ENCODE peak calls at places on chromosome 9, in six cellular contexts. J is K562, B is A549, N is upper lobe of left lung, R is HepG2, L is GM12878. X is an unnamed sample.

GRCh38 chr9:109098960-109099308 is 20.8 kb downstream of the TMEM245 start:
- ATAC-seq in L (no peak), B (peak; percentile 23), N (no peak), J (peak; percentile 15), R (peak; percentile 61), X (peak; percentile 33)

GRCh38 chr9:101691657-101692056 is 46.8 kb downstream of the GRIN3A start:
- ATAC-seq in N (no peak), L (no peak), J (no peak), B (no peak), R (no peak), X (no peak)

GRCh38 chr9:35726876-35727438 is 5.0 kb downstream of the TLN1 start:
- ATAC-seq in L (peak; percentile 80), B (no peak), J (no peak), R (peak; percentile 5), N (no peak), X (peak; percentile 60)

GRCh38 chr9:36632892-36633291 is 60.2 kb downstream of the MELK start:
- ATAC-seq in J (no peak), N (no peak), B (no peak), L (peak; percentile 63), R (no peak), X (no peak)

GRCh38 chr9:82127993-82128710 is 139.6 kb downstream of the SPATA31D1 start:
- ATAC-seq in J (no peak), N (no peak), B (no peak), L (peak; percentile 85), R (no peak), X (no peak)

GRCh38 chr9:36401179-36401740 is 1.2 kb upstream of the RNF38 start:
- ATAC-seq in L (peak; percentile 86), J (peak; percentile 83), B (peak; percentile 76), R (peak; percentile 78), N (peak; percentile 94), X (peak; percentile 91)

GRCh38 chr9:98146101-98146991 is 27.3 kb upstream of the TRIM14 start:
- ATAC-seq in J (peak; percentile 33), B (peak; percentile 65), R (peak; percentile 96), N (peak; percentile 90), L (peak; percentile 77), X (no peak)

GRCh38 chr9:72322678-72323077 is 42.3 kb downstream of the ZFAND5 start:
- ATAC-seq in L (no peak), N (peak; percentile 42), B (no peak), R (no peak), J (no peak), X (no peak)

GRCh38 chr9:130451509-130452388 is 7.0 kb downstream of the ASS1 start:
- ATAC-seq in L (peak; percentile 52), R (peak; percentile 49), B (peak; percentile 66), J (peak; percentile 67), N (peak; percentile 73), X (peak; percentile 88)

GRCh38 chr9:115964710-115965347 is 188.8 kb upstream of the PAPPA start:
- ATAC-seq in L (no peak), J (no peak), B (no peak), R (no peak), N (no peak), X (no peak)
- TF ChIP-seq EP300 in L (no peak), J (no peak), B (no peak), R (no peak), N (no peak), X (no peak)

DNA sequence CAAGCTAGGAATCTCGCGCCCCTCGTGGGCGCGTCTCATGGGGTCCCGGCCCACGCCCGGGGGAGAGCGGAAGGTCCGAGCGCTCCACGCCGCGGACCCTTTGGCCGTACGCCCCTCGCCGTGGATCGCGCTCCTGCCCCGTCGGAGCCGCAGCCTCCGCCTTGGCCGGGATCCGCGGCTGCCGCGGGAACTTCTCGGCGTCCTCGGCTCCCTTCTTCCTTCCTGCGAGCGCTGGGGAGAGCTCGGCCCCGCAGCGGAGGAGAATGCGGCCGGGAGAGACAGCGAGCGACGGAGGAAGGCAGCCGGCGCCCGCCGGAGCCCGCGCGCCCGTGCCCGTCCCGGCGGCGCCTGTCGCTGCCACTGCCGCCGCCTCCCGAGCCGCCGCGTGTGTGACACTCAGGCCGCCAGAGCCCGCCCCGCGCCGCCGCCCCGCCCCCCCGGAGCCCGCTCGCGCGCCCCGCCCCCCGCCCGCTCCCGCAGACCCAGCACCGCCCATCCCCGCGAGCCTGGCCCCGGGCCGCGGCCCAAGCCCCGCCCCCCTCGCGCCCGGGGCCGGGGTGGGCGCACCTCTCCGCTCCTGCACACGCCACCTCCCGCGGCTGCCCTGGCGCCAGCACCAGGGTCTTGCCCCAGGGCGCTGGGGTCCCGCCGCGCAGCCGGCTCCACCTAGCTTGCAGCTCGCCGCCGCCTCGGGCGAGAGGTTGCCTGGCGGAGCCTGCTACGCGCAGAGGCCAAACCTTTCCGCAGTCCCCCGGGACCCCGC is at the start of gene SHB:
- ATAC-seq in R (peak; percentile 71), L (peak; percentile 67), J (peak; percentile 77), N (peak; percentile 71), B (peak; percentile 64), X (peak; percentile 79)
- TF ChIP-seq POLR2A in R (no peak), L (peak; percentile 80), J (peak; percentile 62), N (peak; percentile 92), B (peak; percentile 87), X (peak; percentile 87)

GRCh38 chr9:107750741-107751521 is 261.4 kb upstream of the KLF4 start:
- ATAC-seq in B (peak; percentile 79), N (peak; percentile 61), J (no peak), L (peak; percentile 7), R (no peak), X (peak; percentile 91)
- TF ChIP-seq EP300 in B (peak; percentile 82), N (peak; percentile 15), J (no peak), L (no peak), R (no peak), X (no peak)

GRCh38 chr9:133147412-133148271 is 16.1 kb downstream of the GBGT1 start:
- ATAC-seq in N (peak; percentile 79), R (peak; percentile 29), J (peak; percentile 38), L (peak; percentile 35), B (peak; percentile 21), X (no peak)

GRCh38 chr9:133146746-133147411 is 16.8 kb downstream of the GBGT1 start:
- ATAC-seq in R (no peak), N (no peak), J (no peak), B (no peak), L (no peak), X (no peak)

GRCh38 chr9:133149130-133150015 is 14.3 kb downstream of the GBGT1 start:
- ATAC-seq in N (peak; percentile 86), J (peak; percentile 86), R (peak; percentile 61), L (peak; percentile 85), B (peak; percentile 71), X (peak; percentile 89)

GRCh38 chr9:133151041-133151440 is 12.7 kb downstream of the GBGT1 start:
- ATAC-seq in R (no peak), N (no peak), L (no peak), B (no peak), J (no peak), X (no peak)

DNA sequence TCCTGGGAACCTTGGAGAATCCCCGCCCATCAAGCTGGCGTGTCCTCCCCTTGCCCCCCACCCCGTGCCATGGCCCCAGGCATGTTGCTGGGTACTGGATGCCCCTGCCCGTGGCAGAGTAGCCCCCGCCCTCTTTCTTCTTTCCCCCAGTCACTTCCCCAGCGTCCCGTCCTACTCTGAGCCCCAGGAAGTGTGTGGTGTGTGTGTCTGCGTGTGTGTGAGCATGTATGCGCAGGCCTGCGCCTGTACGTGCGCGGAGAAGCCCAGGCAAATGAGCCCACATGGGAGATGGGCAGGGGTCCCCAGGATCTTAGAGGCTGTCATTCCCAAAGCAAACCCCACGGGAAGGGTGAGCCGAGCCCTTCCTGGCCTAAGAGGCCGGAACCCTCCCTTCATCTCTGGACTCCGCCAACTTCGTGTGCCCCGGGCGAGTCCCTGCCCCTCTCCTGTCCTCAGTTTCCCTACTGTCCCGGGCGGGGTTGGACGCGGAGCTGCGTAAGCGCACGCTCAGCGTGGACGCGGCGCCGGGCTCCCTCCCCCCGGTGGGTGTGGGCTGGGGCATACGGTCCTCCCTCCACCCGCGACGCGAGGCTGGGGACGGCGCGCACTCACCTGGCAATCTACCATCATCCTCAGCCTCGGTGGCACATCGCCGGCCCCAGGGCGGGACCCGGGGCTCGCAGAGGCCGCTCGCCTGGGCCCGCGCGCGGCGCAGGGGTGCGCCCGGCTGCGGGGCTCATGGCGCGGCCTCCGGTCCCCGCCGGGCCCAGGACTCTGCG is 15.2 kb downstream of the GBGT1 start:
- ATAC-seq in J (peak; percentile 10), B (peak; percentile 1), N (peak; percentile 25), L (peak; percentile 32), R (peak; percentile 5), X (peak; percentile 33)
- TF ChIP-seq POLR2A in J (peak; percentile 44), B (no peak), N (peak; percentile 19), L (no peak), R (no peak), X (no peak)

DNA sequence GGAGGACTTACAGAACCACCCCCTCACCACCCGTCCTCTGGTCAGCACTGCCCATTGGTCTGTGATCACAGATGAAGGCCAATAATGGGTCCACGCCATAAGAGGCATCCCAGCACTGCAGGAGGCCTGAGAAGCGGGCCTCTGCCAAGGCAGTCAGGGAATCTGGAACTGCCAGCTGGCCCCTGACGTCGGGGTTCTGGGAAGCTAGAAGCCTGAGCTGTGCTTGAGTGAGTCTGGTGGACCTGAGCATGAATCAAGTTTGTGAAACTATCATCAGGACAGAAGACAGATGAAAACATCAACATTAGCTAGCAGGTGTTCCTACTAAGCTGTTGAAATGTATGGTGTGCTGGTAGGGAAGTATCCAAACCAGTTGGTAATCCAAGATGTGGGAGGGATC is 7.8 kb downstream of the ANGPTL2 start:
- ATAC-seq in B (no peak), J (no peak), L (no peak), R (no peak), N (no peak), X (no peak)
- TF ChIP-seq EP300 in B (no peak), J (no peak), L (no peak), R (no peak), N (no peak), X (no peak)

GRCh38 chr9:75085640-75086039 is 2.3 kb downstream of the NMRK1 start:
- ATAC-seq in N (no peak), J (no peak), B (no peak), R (no peak), L (no peak), X (no peak)

GRCh38 chr9:75088646-75089368 is 493 bp downstream of the OSTF1 start:
- ATAC-seq in L (peak; percentile 58), N (peak; percentile 48), R (peak; percentile 20), J (peak; percentile 53), B (peak; percentile 57), X (peak; percentile 11)

GRCh38 chr9:75086443-75087278 is 1.3 kb downstream of the NMRK1 start:
- ATAC-seq in R (no peak), L (no peak), B (no peak), J (no peak), N (no peak), X (no peak)

GRCh38 chr9:75087824-75088645 is at the start of the genes NMRK1 and OSTF1:
- ATAC-seq in B (peak; percentile 93), R (peak; percentile 86), L (peak; percentile 89), J (peak; percentile 93), N (peak; percentile 98), X (peak; percentile 98)

DNA sequence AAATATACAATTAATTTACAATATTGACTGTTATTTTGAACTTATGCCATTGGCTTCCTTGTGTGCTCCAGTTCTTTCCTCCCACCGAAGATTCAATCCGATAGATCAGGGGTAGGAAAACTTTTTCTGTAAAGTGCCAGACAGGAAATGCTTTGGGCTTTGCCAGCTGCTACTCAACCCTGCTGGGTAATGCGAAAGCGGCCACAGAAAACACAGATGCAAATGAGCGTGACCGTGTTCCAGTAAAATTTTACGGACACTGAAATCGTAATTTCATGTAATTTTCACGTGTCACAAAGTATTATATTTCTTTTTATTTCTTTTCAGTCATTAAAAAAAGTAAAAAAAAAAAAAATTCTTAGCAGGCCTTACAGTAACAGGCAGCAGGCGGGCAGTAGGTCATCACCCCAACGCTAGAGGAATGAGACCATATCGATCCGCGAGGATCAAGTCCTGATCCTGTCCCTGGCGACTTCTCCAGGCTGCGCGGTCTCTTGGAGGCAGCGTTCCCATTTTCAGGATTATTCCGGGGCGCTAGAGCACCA is 604 bp downstream of the NMRK1 start:
- ATAC-seq in R (peak; percentile 55), B (no peak), N (no peak), L (peak; percentile 47), J (no peak), X (no peak)
- TF ChIP-seq POLR2A in R (no peak), B (no peak), N (no peak), L (no peak), J (no peak), X (no peak)

GRCh38 chr9:127550277-127550676 is 61.8 kb upstream of the STXBP1 start:
- ATAC-seq in J (no peak), B (no peak), N (no peak), L (no peak), R (no peak), X (no peak)
- TF ChIP-seq EP300 in J (no peak), B (no peak), N (no peak), L (no peak), R (no peak), X (no peak)

X was measured in gastroesophageal sphincter.